ENCODE peak calls at places on chromosomes 5 and 9, in ten cellular contexts. One of them, this sample, is unnamed.

GRCh38 chr5:88659529-88660325 is 223.3 kb downstream of the MEF2C start:
- DNase-seq in cardiac septum: no peak
- DNase-seq in esophagus squamous epithelium: no peak
- DNase-seq in GM19239: no peak
- DNase-seq in T follicular helper cell: no peak
- DNase-seq in prostate gland: no peak
- DNase-seq in naive B cell: no peak
- DNase-seq in GM12892: no peak
- DNase-seq in Ammon's horn: peak; percentile 76
- DNase-seq in activated T-cell treated with anti-CD3 and anti-CD28 coated beads, Interleukin-2, amount 50 U/mL, for 72 hours: no peak
- DNase-seq in this sample: no peak

GRCh38 chr9:120351106-120351505 is 228.9 kb downstream of the CDK5RAP2 start:
- DNase-seq in naive B cell: no peak
- DNase-seq in esophagus squamous epithelium: no peak
- DNase-seq in Ammon's horn: no peak
- DNase-seq in activated T-cell treated with anti-CD3 and anti-CD28 coated beads, Interleukin-2, amount 50 U/mL, for 72 hours: no peak
- DNase-seq in GM12892: no peak
- DNase-seq in prostate gland: no peak
- DNase-seq in cardiac septum: no peak
- DNase-seq in T follicular helper cell: no peak
- DNase-seq in GM19239: no peak
- DNase-seq in this sample: no peak

GRCh38 chr5:179908528-179908927 is 831 bp upstream of the TBC1D9B start:
- DNase-seq in esophagus squamous epithelium: no peak
- DNase-seq in cardiac septum: no peak
- DNase-seq in GM12892: no peak
- DNase-seq in activated T-cell treated with anti-CD3 and anti-CD28 coated beads, Interleukin-2, amount 50 U/mL, for 72 hours: peak; percentile 9
- DNase-seq in prostate gland: no peak
- DNase-seq in GM19239: no peak
- DNase-seq in Ammon's horn: no peak
- DNase-seq in T follicular helper cell: no peak
- DNase-seq in naive B cell: no peak
- DNase-seq in this sample: no peak

GRCh38 chr5:107378218-107378899 is 292.4 kb downstream of the EFNA5 start:
- DNase-seq in GM19239: no peak
- DNase-seq in T follicular helper cell: no peak
- DNase-seq in activated T-cell treated with anti-CD3 and anti-CD28 coated beads, Interleukin-2, amount 50 U/mL, for 72 hours: no peak
- DNase-seq in prostate gland: no peak
- DNase-seq in cardiac septum: no peak
- DNase-seq in naive B cell: no peak
- DNase-seq in GM12892: no peak
- DNase-seq in Ammon's horn: no peak
- DNase-seq in esophagus squamous epithelium: no peak
- DNase-seq in this sample: no peak

GRCh38 chr9:34592895-34593601 is 3.5 kb upstream of the CNTFR start:
- DNase-seq in prostate gland: peak; percentile 88
- DNase-seq in GM12892: no peak
- DNase-seq in esophagus squamous epithelium: no peak
- DNase-seq in GM19239: no peak
- DNase-seq in cardiac septum: no peak
- DNase-seq in activated T-cell treated with anti-CD3 and anti-CD28 coated beads, Interleukin-2, amount 50 U/mL, for 72 hours: no peak
- DNase-seq in Ammon's horn: peak; percentile 68
- DNase-seq in T follicular helper cell: no peak
- DNase-seq in naive B cell: no peak
- DNase-seq in this sample: no peak

GRCh38 chr5:167708449-167708848 is 583.0 kb upstream of the WWC1 start:
- DNase-seq in GM19239: no peak
- DNase-seq in prostate gland: no peak
- DNase-seq in naive B cell: no peak
- DNase-seq in activated T-cell treated with anti-CD3 and anti-CD28 coated beads, Interleukin-2, amount 50 U/mL, for 72 hours: no peak
- DNase-seq in esophagus squamous epithelium: no peak
- DNase-seq in Ammon's horn: no peak
- DNase-seq in T follicular helper cell: no peak
- DNase-seq in GM12892: no peak
- DNase-seq in cardiac septum: no peak
- DNase-seq in this sample: no peak

GRCh38 chr9:95450171-95451107 is 66.3 kb downstream of the PTCH1 start:
- DNase-seq in esophagus squamous epithelium: no peak
- DNase-seq in prostate gland: no peak
- DNase-seq in GM12892: no peak
- DNase-seq in naive B cell: no peak
- DNase-seq in cardiac septum: no peak
- DNase-seq in T follicular helper cell: no peak
- DNase-seq in GM19239: no peak
- DNase-seq in Ammon's horn: no peak
- DNase-seq in activated T-cell treated with anti-CD3 and anti-CD28 coated beads, Interleukin-2, amount 50 U/mL, for 72 hours: no peak
- DNase-seq in this sample: no peak

GRCh38 chr5:39216621-39217020 is 2.7 kb downstream of the FYB1 start:
- DNase-seq in GM19239: no peak
- DNase-seq in prostate gland: no peak
- DNase-seq in Ammon's horn: no peak
- DNase-seq in GM12892: no peak
- DNase-seq in esophagus squamous epithelium: no peak
- DNase-seq in cardiac septum: no peak
- DNase-seq in activated T-cell treated with anti-CD3 and anti-CD28 coated beads, Interleukin-2, amount 50 U/mL, for 72 hours: peak; percentile 30
- DNase-seq in naive B cell: no peak
- DNase-seq in T follicular helper cell: no peak
- DNase-seq in this sample: no peak

GRCh38 chr5:147939431-147940114 is 33.2 kb upstream of the C5orf46 start:
- DNase-seq in naive B cell: no peak
- DNase-seq in GM19239: no peak
- DNase-seq in Ammon's horn: no peak
- DNase-seq in GM12892: no peak
- DNase-seq in esophagus squamous epithelium: no peak
- DNase-seq in cardiac septum: no peak
- DNase-seq in prostate gland: no peak
- DNase-seq in T follicular helper cell: no peak
- DNase-seq in activated T-cell treated with anti-CD3 and anti-CD28 coated beads, Interleukin-2, amount 50 U/mL, for 72 hours: no peak
- DNase-seq in this sample: no peak

GRCh38 chr5:94785111-94785510 is 166.6 kb downstream of the SLF1 start:
- DNase-seq in GM19239: no peak
- DNase-seq in GM12892: no peak
- DNase-seq in naive B cell: no peak
- DNase-seq in T follicular helper cell: no peak
- DNase-seq in Ammon's horn: no peak
- DNase-seq in activated T-cell treated with anti-CD3 and anti-CD28 coated beads, Interleukin-2, amount 50 U/mL, for 72 hours: no peak
- DNase-seq in esophagus squamous epithelium: no peak
- DNase-seq in cardiac septum: no peak
- DNase-seq in prostate gland: no peak
- DNase-seq in this sample: no peak

GRCh38 chr5:153959134-153959957 is 79.4 kb downstream of the FAM114A2 start:
- DNase-seq in Ammon's horn: no peak
- DNase-seq in cardiac septum: no peak
- DNase-seq in prostate gland: no peak
- DNase-seq in naive B cell: no peak
- DNase-seq in GM19239: no peak
- DNase-seq in GM12892: no peak
- DNase-seq in esophagus squamous epithelium: no peak
- DNase-seq in T follicular helper cell: no peak
- DNase-seq in activated T-cell treated with anti-CD3 and anti-CD28 coated beads, Interleukin-2, amount 50 U/mL, for 72 hours: no peak
- DNase-seq in this sample: no peak